ENCODE peak calls at places on chromosome 11, in ten cellular contexts. A is neural progenitor cell, N is RWPE1, W is fibroblast of lung, F is fibroblast of the aortic adventitia, S is lower leg skin, D is RWPE2, I is dorsolateral prefrontal cortex, P is AG04449, M is retinal pigment epithelial cell. E is an unnamed sample.

GRCh38 chr11:82680252-82680651 is 53.4 kb downstream of the FAM181B start:
- DNase-seq in A (no peak), N (no peak), W (no peak), F (no peak), S (no peak), D (no peak), I (no peak), P (no peak), M (peak), E (no peak)

GRCh38 chr11:126683766-126684728 is 316.5 kb downstream of the KIRREL3 start:
- DNase-seq in A (no peak), N (no peak), W (no peak), F (no peak), S (no peak), D (no peak), I (no peak), P (no peak), M (no peak), E (no peak)

GRCh38 chr11:33692013-33692504 is 8.6 kb downstream of the C11orf91 start:
- DNase-seq in A (peak), N (peak), W (peak), F (peak), S (peak), D (peak), I (peak), P (peak), M (peak), E (peak)

GRCh38 chr11:121838571-121838970 is 277.4 kb downstream of the BLID start:
- DNase-seq in A (no peak), N (no peak), W (no peak), F (no peak), S (no peak), D (no peak), I (no peak), P (no peak), M (no peak), E (no peak)

GRCh38 chr11:128908391-128909246 is 17.5 kb downstream of the KCNJ5 start:
- DNase-seq in A (no peak), N (peak), W (peak), F (peak), S (peak), D (no peak), I (no peak), P (no peak), M (no peak), E (peak)

GRCh38 chr11:103849366-103849765 is 187.1 kb upstream of the DDI1 start:
- DNase-seq in A (no peak), N (no peak), W (no peak), F (peak), S (no peak), D (no peak), I (no peak), P (no peak), M (no peak), E (no peak)

GRCh38 chr11:73729594-73730206 is 31.2 kb downstream of the RAB6A start:
- DNase-seq in A (peak), N (peak), W (no peak), F (no peak), S (peak), D (no peak), I (peak), P (no peak), M (no peak), E (no peak)

GRCh38 chr11:101442171-101442570 is 141.6 kb downstream of the TRPC6 start:
- DNase-seq in A (no peak), N (no peak), W (peak), F (peak), S (no peak), D (no peak), I (no peak), P (peak), M (no peak), E (no peak)

GRCh38 chr11:64258356-64258755 is 7.0 kb downstream of the PLCB3 start:
- DNase-seq in A (no peak), N (no peak), W (no peak), F (no peak), S (no peak), D (no peak), I (no peak), P (no peak), M (no peak), E (no peak)

GRCh38 chr11:35040221-35040942 is 98.6 kb upstream of the CD44 start:
- DNase-seq in A (no peak), N (peak), W (peak), F (no peak), S (no peak), D (no peak), I (no peak), P (no peak), M (no peak), E (no peak)

GRCh38 chr11:24234822-24235508 is 261.9 kb upstream of the LUZP2 start:
- DNase-seq in A (peak), N (peak), W (peak), F (no peak), S (no peak), D (no peak), I (no peak), P (no peak), M (peak), E (no peak)

GRCh38 chr11:97722065-97722464 is 1298.7 kb upstream of the CNTN5 start:
- DNase-seq in A (no peak), N (peak), W (peak), F (peak), S (no peak), D (peak), I (no peak), P (peak), M (peak), E (no peak)

GRCh38 chr11:63951779-63952536 is 13.2 kb downstream of the NAA40 start:
- DNase-seq in A (no peak), N (no peak), W (no peak), F (no peak), S (no peak), D (no peak), I (no peak), P (no peak), M (no peak), E (no peak)

GRCh38 chr11:130826572-130826971 is 89.7 kb downstream of the SNX19 start:
- DNase-seq in A (no peak), N (no peak), W (no peak), F (no peak), S (no peak), D (no peak), I (no peak), P (no peak), M (no peak), E (no peak)

GRCh38 chr11:130829801-130830562 is 86.3 kb downstream of the SNX19 start:
- DNase-seq in A (no peak), N (no peak), W (peak), F (peak), S (no peak), D (no peak), I (no peak), P (no peak), M (no peak), E (no peak)

GRCh38 chr11:130830563-130830950 is 85.7 kb downstream of the SNX19 start:
- DNase-seq in A (no peak), N (no peak), W (no peak), F (peak), S (no peak), D (no peak), I (no peak), P (no peak), M (no peak), E (no peak)

GRCh38 chr11:130827697-130828377 is 88.4 kb downstream of the SNX19 start:
- DNase-seq in A (peak), N (peak), W (peak), F (peak), S (peak), D (no peak), I (no peak), P (no peak), M (no peak), E (no peak)

DNA sequence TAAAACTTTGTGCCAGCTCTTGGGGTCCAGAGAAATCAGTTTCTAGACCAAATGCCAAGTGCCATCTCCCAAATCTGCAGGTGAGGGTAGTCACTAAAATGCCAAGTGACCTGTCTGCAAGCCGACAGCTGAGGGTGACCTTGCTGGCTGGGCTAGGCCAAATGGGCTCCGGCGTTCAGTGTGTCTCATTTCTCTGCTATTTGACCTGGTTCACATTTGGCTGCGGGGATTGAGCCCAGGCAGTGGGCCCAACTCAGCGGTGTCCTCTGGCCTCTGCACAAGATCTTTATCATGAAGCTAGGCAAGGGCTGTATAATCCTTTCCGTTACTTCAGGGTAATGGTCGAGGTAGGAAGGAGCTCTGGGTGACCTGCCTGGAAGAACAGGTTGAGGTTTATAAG is 87.5 kb downstream of the SNX19 start:
- DNase-seq in A (no peak), N (no peak), W (peak), F (peak), S (no peak), D (no peak), I (no peak), P (no peak), M (no peak), E (no peak)
- TF ChIP-seq CTCF in A (no peak), N (no peak), W (no peak), F (no peak), S (no peak), D (no peak), I (no peak), P (no peak), M (no peak), E (no peak)

DNA sequence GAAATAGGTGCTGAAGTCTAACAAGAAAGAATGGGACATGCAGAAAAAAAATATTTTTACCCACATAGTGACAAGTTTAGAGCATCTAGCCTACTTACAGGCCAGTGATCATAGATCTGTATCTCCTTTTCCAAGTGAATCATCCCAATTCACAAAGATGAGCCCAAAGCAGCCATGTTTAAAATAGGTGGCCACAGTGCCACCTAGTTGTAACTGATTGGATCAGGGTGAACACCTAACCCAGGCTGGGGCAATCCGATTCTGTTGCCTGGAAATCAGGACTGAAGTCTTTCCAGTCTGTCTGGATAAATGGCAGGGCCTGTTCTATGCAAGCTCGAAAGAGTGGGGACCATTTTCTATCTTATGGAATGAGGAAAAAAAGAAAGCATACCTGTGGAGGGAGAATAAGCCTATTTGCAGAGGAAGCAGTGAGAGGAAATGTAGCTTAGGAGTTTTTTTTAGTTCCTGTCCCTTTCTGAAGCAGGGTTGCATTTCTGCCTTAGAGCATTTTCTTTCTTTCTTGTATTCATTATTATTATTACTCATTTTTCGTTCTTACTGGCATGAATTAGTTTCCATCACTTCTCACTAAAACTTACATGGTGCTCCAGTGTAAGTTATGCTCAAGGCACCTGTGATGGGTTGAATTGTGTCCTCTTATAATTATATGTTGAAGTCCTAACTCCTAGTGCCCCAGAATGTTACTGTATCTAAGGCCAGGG is 113.2 kb upstream of the RAG2 start:
- DNase-seq in A (no peak), N (no peak), W (no peak), F (no peak), S (no peak), D (no peak), I (no peak), P (no peak), M (no peak), E (no peak)
- TF ChIP-seq CTCF in A (peak), N (no peak), W (no peak), F (no peak), S (no peak), D (peak), I (no peak), P (no peak), M (peak), E (no peak)

GRCh38 chr11:74870485-74870884 is 78.4 kb downstream of the XRRA1 start:
- DNase-seq in A (peak), N (no peak), W (peak), F (peak), S (no peak), D (no peak), I (no peak), P (no peak), M (no peak), E (peak)
- TF ChIP-seq CTCF in A (peak), N (no peak), W (peak), F (peak), S (no peak), D (no peak), I (no peak), P (peak), M (peak), E (peak)

DNA sequence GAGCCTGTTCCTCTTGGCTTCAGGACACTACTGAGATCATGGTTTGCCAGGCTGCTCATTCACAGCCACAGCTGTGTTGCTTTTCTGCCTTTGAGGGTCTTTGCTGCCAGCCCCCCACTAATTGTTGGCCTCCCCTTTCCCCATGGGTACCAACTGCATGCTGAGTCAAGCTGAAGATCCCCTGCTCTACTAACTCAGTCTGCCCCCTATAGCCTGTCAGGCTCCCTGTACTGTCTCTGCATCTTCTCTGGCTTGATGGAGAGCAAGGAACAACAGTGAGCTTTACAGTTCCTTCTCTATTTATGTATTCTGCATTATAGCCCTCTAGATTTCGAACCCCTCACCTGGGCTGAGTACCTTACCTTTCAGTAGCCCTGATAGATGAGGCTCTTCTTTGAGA is 257.6 kb upstream of the CADM1 start:
- DNase-seq in A (no peak), N (no peak), W (no peak), F (no peak), S (no peak), D (no peak), I (no peak), P (no peak), M (no peak), E (no peak)
- TF ChIP-seq CTCF in A (peak), N (no peak), W (no peak), F (no peak), S (no peak), D (no peak), I (no peak), P (no peak), M (no peak), E (no peak)